ENCODE peak calls at places on chromosomes 7 and 10, in six cellular contexts. One of them, this sample, is unnamed.
A peak's percentile ranks its signal among the peaks of the same experiment; 100 is the strongest.

GRCh38 chr10:76779821-76780281 is 857.8 kb downstream of the KCNMA1 start:
- DNase-seq in IMR-90: no peak
- DNase-seq in neuronal stem cell: no peak
- DNase-seq in mesenchymal stem cell: no peak
- DNase-seq in H9: peak; percentile 30
- DNase-seq in H1: peak; percentile 50
- DNase-seq in this sample: peak; percentile 2

GRCh38 chr10:79020605-79021004 is 48.2 kb upstream of the ZMIZ1 start:
- DNase-seq in H1: no peak
- DNase-seq in H9: no peak
- DNase-seq in IMR-90: no peak
- DNase-seq in neuronal stem cell: no peak
- DNase-seq in mesenchymal stem cell: no peak
- DNase-seq in this sample: no peak

GRCh38 chr10:101446947-101447346 is 93.0 kb downstream of the BTRC start:
- DNase-seq in mesenchymal stem cell: no peak
- DNase-seq in neuronal stem cell: no peak
- DNase-seq in IMR-90: no peak
- DNase-seq in H9: no peak
- DNase-seq in H1: no peak
- DNase-seq in this sample: no peak

GRCh38 chr7:23334482-23335056 is 35.4 kb downstream of the MALSU1 start:
- DNase-seq in neuronal stem cell: no peak
- DNase-seq in H9: no peak
- DNase-seq in IMR-90: peak; percentile 99
- DNase-seq in mesenchymal stem cell: peak; percentile 97
- DNase-seq in H1: no peak
- DNase-seq in this sample: no peak

GRCh38 chr10:82742478-82742877 is 867.5 kb downstream of the NRG3 start:
- DNase-seq in H9: no peak
- DNase-seq in neuronal stem cell: no peak
- DNase-seq in H1: no peak
- DNase-seq in IMR-90: no peak
- DNase-seq in mesenchymal stem cell: peak; percentile 78
- DNase-seq in this sample: peak; percentile 69

GRCh38 chr7:123715793-123716192 is 33.0 kb downstream of the WASL start:
- DNase-seq in neuronal stem cell: no peak
- DNase-seq in H9: no peak
- DNase-seq in mesenchymal stem cell: no peak
- DNase-seq in H1: no peak
- DNase-seq in IMR-90: no peak
- DNase-seq in this sample: no peak

GRCh38 chr7:22607180-22607579 is 107.2 kb upstream of the STEAP1B start:
- DNase-seq in IMR-90: peak; percentile 73
- DNase-seq in H1: no peak
- DNase-seq in neuronal stem cell: no peak
- DNase-seq in mesenchymal stem cell: peak; percentile 72
- DNase-seq in H9: no peak
- DNase-seq in this sample: no peak

GRCh38 chr10:105354010-105354409 is 712.9 kb downstream of the SORCS3 start:
- DNase-seq in neuronal stem cell: no peak
- DNase-seq in H9: no peak
- DNase-seq in IMR-90: no peak
- DNase-seq in mesenchymal stem cell: no peak
- DNase-seq in H1: no peak
- DNase-seq in this sample: no peak

GRCh38 chr7:78090616-78091015 is 292.0 kb downstream of the PHTF2 start:
- DNase-seq in mesenchymal stem cell: no peak
- DNase-seq in H1: no peak
- DNase-seq in IMR-90: peak; percentile 16
- DNase-seq in neuronal stem cell: no peak
- DNase-seq in H9: no peak
- DNase-seq in this sample: no peak

GRCh38 chr7:36303202-36304098 is 86.2 kb upstream of the ANLN start:
- DNase-seq in neuronal stem cell: no peak
- DNase-seq in mesenchymal stem cell: peak; percentile 98
- DNase-seq in H9: no peak
- DNase-seq in H1: no peak
- DNase-seq in IMR-90: peak; percentile 95
- DNase-seq in this sample: no peak

GRCh38 chr7:7014827-7015610 is 167.3 kb upstream of the C1GALT1 start:
- DNase-seq in mesenchymal stem cell: no peak
- DNase-seq in H1: no peak
- DNase-seq in H9: no peak
- DNase-seq in IMR-90: no peak
- DNase-seq in neuronal stem cell: no peak
- DNase-seq in this sample: no peak

GRCh38 chr7:80373431-80374032 is 138.3 kb downstream of the GNAT3 start:
- DNase-seq in mesenchymal stem cell: no peak
- DNase-seq in neuronal stem cell: no peak
- DNase-seq in H9: no peak
- DNase-seq in IMR-90: no peak
- DNase-seq in H1: no peak
- DNase-seq in this sample: peak; percentile 15

GRCh38 chr10:74589226-74589673 is 237.2 kb upstream of the KAT6B start:
- DNase-seq in H1: no peak
- DNase-seq in IMR-90: peak; percentile 99
- DNase-seq in neuronal stem cell: peak; percentile 70
- DNase-seq in H9: no peak
- DNase-seq in mesenchymal stem cell: peak; percentile 90
- DNase-seq in this sample: peak; percentile 32

GRCh38 chr10:126924915-126925300 is 19.7 kb downstream of the DOCK1 start:
- DNase-seq in mesenchymal stem cell: no peak
- DNase-seq in IMR-90: peak; percentile 60
- DNase-seq in neuronal stem cell: no peak
- DNase-seq in H9: no peak
- DNase-seq in H1: no peak
- DNase-seq in this sample: no peak

GRCh38 chr10:132659206-132660091 is 121.9 kb downstream of the INPP5A start:
- DNase-seq in IMR-90: no peak
- DNase-seq in H1: no peak
- DNase-seq in neuronal stem cell: no peak
- DNase-seq in H9: no peak
- DNase-seq in mesenchymal stem cell: no peak
- DNase-seq in this sample: no peak

GRCh38 chr7:31074403-31074802 is 22.3 kb downstream of the ADCYAP1R1 start:
- DNase-seq in mesenchymal stem cell: no peak
- DNase-seq in IMR-90: no peak
- DNase-seq in H9: no peak
- DNase-seq in H1: no peak
- DNase-seq in neuronal stem cell: no peak
- DNase-seq in this sample: no peak

GRCh38 chr7:106365252-106366005 is 80.6 kb upstream of the NAMPT start:
- DNase-seq in IMR-90: no peak
- DNase-seq in mesenchymal stem cell: no peak
- DNase-seq in neuronal stem cell: no peak
- DNase-seq in H1: no peak
- DNase-seq in H9: no peak
- DNase-seq in this sample: no peak

GRCh38 chr7:17844514-17845196 is 95.6 kb downstream of the SNX13 start:
- DNase-seq in mesenchymal stem cell: no peak
- DNase-seq in IMR-90: peak; percentile 15
- DNase-seq in neuronal stem cell: no peak
- DNase-seq in H9: no peak
- DNase-seq in H1: no peak
- DNase-seq in this sample: peak; percentile 4

GRCh38 chr10:114492351-114493037 is 88.2 kb upstream of the AFAP1L2 start:
- DNase-seq in IMR-90: peak; percentile 34
- DNase-seq in neuronal stem cell: no peak
- DNase-seq in H9: no peak
- DNase-seq in mesenchymal stem cell: no peak
- DNase-seq in H1: no peak
- DNase-seq in this sample: peak; percentile 33

GRCh38 chr7:137890449-137890916 is 43.7 kb upstream of the DGKI start:
- DNase-seq in IMR-90: no peak
- DNase-seq in mesenchymal stem cell: no peak
- DNase-seq in neuronal stem cell: no peak
- DNase-seq in H1: no peak
- DNase-seq in H9: no peak
- DNase-seq in this sample: no peak

GRCh38 chr7:102317231-102318059 is 30.8 kb downstream of the SH2B2 start:
- DNase-seq in mesenchymal stem cell: no peak
- DNase-seq in H9: no peak
- DNase-seq in neuronal stem cell: no peak
- DNase-seq in H1: no peak
- DNase-seq in IMR-90: no peak
- DNase-seq in this sample: peak; percentile 39

GRCh38 chr10:35386594-35387174 is 50.4 kb downstream of the CCNY start:
- DNase-seq in H1: no peak
- DNase-seq in neuronal stem cell: no peak
- DNase-seq in H9: no peak
- DNase-seq in mesenchymal stem cell: peak; percentile 37
- DNase-seq in IMR-90: peak; percentile 37
- DNase-seq in this sample: no peak

GRCh38 chr7:3408814-3409595 is 108.0 kb downstream of the SDK1 start:
- DNase-seq in IMR-90: no peak
- DNase-seq in mesenchymal stem cell: peak; percentile 21
- DNase-seq in H1: no peak
- DNase-seq in neuronal stem cell: no peak
- DNase-seq in H9: no peak
- DNase-seq in this sample: no peak

GRCh38 chr10:80515941-80516340 is 21.8 kb upstream of the SH2D4B start:
- DNase-seq in H1: no peak
- DNase-seq in mesenchymal stem cell: no peak
- DNase-seq in H9: no peak
- DNase-seq in neuronal stem cell: no peak
- DNase-seq in IMR-90: no peak
- DNase-seq in this sample: no peak
- H2BK15ac ChIP-seq in H1: no peak overlapping the region
- H2BK15ac ChIP-seq in mesenchymal stem cell: no peak overlapping the region
- H2BK15ac ChIP-seq in H9: no peak overlapping the region
- H2BK15ac ChIP-seq in neuronal stem cell: no peak overlapping the region
- H2BK15ac ChIP-seq in IMR-90: no peak overlapping the region
- H2BK15ac ChIP-seq in this sample: no peak overlapping the region

GRCh38 chr10:6958723-6959122 is 378.6 kb upstream of the PRKCQ start:
- DNase-seq in mesenchymal stem cell: no peak
- DNase-seq in IMR-90: no peak
- DNase-seq in H1: no peak
- DNase-seq in H9: no peak
- DNase-seq in neuronal stem cell: no peak
- DNase-seq in this sample: no peak

GRCh38 chr10:6956562-6956961 is 376.5 kb upstream of the PRKCQ start:
- DNase-seq in IMR-90: no peak
- DNase-seq in neuronal stem cell: no peak
- DNase-seq in H9: no peak
- DNase-seq in H1: no peak
- DNase-seq in mesenchymal stem cell: no peak
- DNase-seq in this sample: no peak

GRCh38 chr10:6958254-6958653 is 378.2 kb upstream of the PRKCQ start:
- DNase-seq in IMR-90: no peak
- DNase-seq in H9: no peak
- DNase-seq in H1: no peak
- DNase-seq in mesenchymal stem cell: no peak
- DNase-seq in neuronal stem cell: no peak
- DNase-seq in this sample: peak; percentile 31

GRCh38 chr10:6953131-6953834 is 373.2 kb upstream of the PRKCQ start:
- DNase-seq in H9: no peak
- DNase-seq in H1: no peak
- DNase-seq in IMR-90: peak; percentile 5
- DNase-seq in mesenchymal stem cell: peak; percentile 17
- DNase-seq in neuronal stem cell: no peak
- DNase-seq in this sample: peak; percentile 14

GRCh38 chr10:6957851-6958250 is 377.8 kb upstream of the PRKCQ start:
- DNase-seq in IMR-90: no peak
- DNase-seq in mesenchymal stem cell: no peak
- DNase-seq in neuronal stem cell: no peak
- DNase-seq in H1: no peak
- DNase-seq in H9: no peak
- DNase-seq in this sample: no peak
- H2BK15ac ChIP-seq in IMR-90: no peak overlapping the region
- H2BK15ac ChIP-seq in mesenchymal stem cell: no peak overlapping the region
- H2BK15ac ChIP-seq in neuronal stem cell: no peak overlapping the region
- H2BK15ac ChIP-seq in H1: no peak overlapping the region
- H2BK15ac ChIP-seq in H9: no peak overlapping the region
- H2BK15ac ChIP-seq in this sample: no peak overlapping the region

GRCh38 chr7:54663186-54663585 is 95.8 kb downstream of the SEC61G start:
- DNase-seq in neuronal stem cell: no peak
- DNase-seq in mesenchymal stem cell: no peak
- DNase-seq in H9: peak; percentile 34
- DNase-seq in IMR-90: no peak
- DNase-seq in H1: no peak
- DNase-seq in this sample: peak; percentile 27
- H2BK15ac ChIP-seq in neuronal stem cell: no peak overlapping the region
- H2BK15ac ChIP-seq in mesenchymal stem cell: no peak overlapping the region
- H2BK15ac ChIP-seq in H9: no peak overlapping the region
- H2BK15ac ChIP-seq in IMR-90: no peak overlapping the region
- H2BK15ac ChIP-seq in H1: no peak overlapping the region
- H2BK15ac ChIP-seq in this sample: no peak overlapping the region

GRCh38 chr10:43310872-43311271 is 44.0 kb upstream of the RASGEF1A start:
- DNase-seq in mesenchymal stem cell: no peak
- DNase-seq in H1: no peak
- DNase-seq in H9: no peak
- DNase-seq in IMR-90: no peak
- DNase-seq in neuronal stem cell: no peak
- DNase-seq in this sample: no peak
- H2BK15ac ChIP-seq in mesenchymal stem cell: no peak overlapping the region
- H2BK15ac ChIP-seq in H1: no peak overlapping the region
- H2BK15ac ChIP-seq in H9: no peak overlapping the region
- H2BK15ac ChIP-seq in IMR-90: no peak overlapping the region
- H2BK15ac ChIP-seq in neuronal stem cell: no peak overlapping the region
- H2BK15ac ChIP-seq in this sample: no peak overlapping the region

This sample was measured in mesendoderm.